ENCODE peak calls at places on chromosome X, in seven cellular contexts. Z, P, X, O, U, H and V are unnamed samples. For H3K79me2, the result is how much of the 10 kb centered on the place peaks cover.

GRCh38 chrX:72360326-72360725 is 54.6 kb upstream of the CITED1 start:
- DNase-seq in Z (no peak), P (no peak), X (no peak), O (no peak), U (no peak), H (no peak), V (no peak)

GRCh38 chrX:12339921-12340320 is 201.6 kb downstream of the FRMPD4 start:
- DNase-seq in Z (no peak), P (no peak), X (no peak), O (no peak), U (no peak), H (no peak), V (no peak)

GRCh38 chrX:96430756-96431455 is 253.7 kb upstream of the DIAPH2 start:
- DNase-seq in Z (no peak), P (no peak), X (no peak), O (no peak), U (no peak), H (no peak), V (peak)

GRCh38 chrX:345020-345925 is 26.7 kb upstream of the GTPBP6 start:
- DNase-seq in Z (no peak), P (no peak), X (no peak), O (no peak), U (no peak), H (no peak), V (no peak)

GRCh38 chrX:51569561-51569960 is 49.2 kb downstream of the CENPVL3 start:
- DNase-seq in Z (no peak), P (peak), X (no peak), O (no peak), U (no peak), H (no peak), V (peak)

GRCh38 chrX:110070970-110071369 is 68.1 kb downstream of the TMEM164 start:
- DNase-seq in Z (no peak), P (no peak), X (no peak), O (no peak), U (no peak), H (no peak), V (no peak)

GRCh38 chrX:124993735-124994134 is 325.9 kb upstream of the TEX13C start:
- DNase-seq in Z (no peak), P (no peak), X (no peak), O (no peak), U (no peak), H (no peak), V (no peak)

GRCh38 chrX:87728459-87728858 is 210.9 kb downstream of the KLHL4 start:
- DNase-seq in Z (no peak), P (no peak), X (no peak), O (no peak), U (no peak), H (no peak), V (no peak)

GRCh38 chrX:88425739-88426138 is 321.3 kb upstream of the CPXCR1 start:
- DNase-seq in Z (peak), P (peak), X (no peak), O (no peak), U (no peak), H (no peak), V (no peak)

GRCh38 chrX:49172280-49172780 is 632 bp downstream of the PLP2 start:
- DNase-seq in Z (peak), P (peak), X (peak), O (no peak), U (peak), H (no peak), V (peak)

GRCh38 chrX:74249963-74250362 is 54.0 kb upstream of the ZCCHC13 start:
- DNase-seq in Z (peak), P (no peak), X (no peak), O (no peak), U (no peak), H (peak), V (no peak)

GRCh38 chrX:30643313-30643821 is 9.9 kb upstream of the GK start:
- DNase-seq in Z (no peak), P (no peak), X (peak), O (no peak), U (no peak), H (no peak), V (no peak)

GRCh38 chrX:129585691-129586090 is 45.6 kb downstream of the OCRL start:
- DNase-seq in Z (no peak), P (no peak), X (peak), O (no peak), U (no peak), H (no peak), V (no peak)

GRCh38 chrX:32153586-32153985 is 1057.8 kb downstream of the DMD start:
- DNase-seq in Z (no peak), P (no peak), X (no peak), O (no peak), U (no peak), H (no peak), V (no peak)

GRCh38 chrX:151722241-151722846 is 6.5 kb downstream of the FATE1 start:
- DNase-seq in Z (peak), P (no peak), X (peak), O (peak), U (peak), H (peak), V (no peak)

GRCh38 chrX:152637649-152638442 is at the start of gene GABRQ:
- DNase-seq in Z (peak), P (no peak), X (peak), O (peak), U (no peak), H (peak), V (peak)

GRCh38 chrX:63275127-63275526 is 76.0 kb downstream of the SPIN4 start:
- DNase-seq in Z (peak), P (peak), X (no peak), O (peak), U (peak), H (peak), V (peak)

GRCh38 chrX:141375011-141375730 is 132.9 kb upstream of the SPANXC start:
- DNase-seq in Z (no peak), P (no peak), X (peak), O (no peak), U (no peak), H (no peak), V (no peak)

GRCh38 chrX:154409222-154409871 is at the start of gene DNASE1L1:
- DNase-seq in Z (peak), P (peak), X (peak), O (no peak), U (no peak), H (peak), V (peak)

GRCh38 chrX:12986886-12987285 is 12.0 kb downstream of the TMSB4X start:
- DNase-seq in Z (no peak), P (peak), X (no peak), O (no peak), U (no peak), H (no peak), V (no peak)

GRCh38 chrX:98203800-98204199 is 1320.1 kb downstream of the RPA4 start:
- DNase-seq in Z (no peak), P (peak), X (peak), O (no peak), U (no peak), H (no peak), V (no peak)

GRCh38 chrX:105822138-105823091 is at the start of gene NRK:
- DNase-seq in Z (peak), P (no peak), X (peak), O (no peak), U (no peak), H (peak), V (peak)

GRCh38 chrX:12570859-12571501 is 220.2 kb upstream of the PRPS2 start:
- DNase-seq in Z (peak), P (no peak), X (no peak), O (no peak), U (no peak), H (no peak), V (no peak)

GRCh38 chrX:356385-357034 is 30.2 kb downstream of the PPP2R3B start:
- DNase-seq in Z (no peak), P (peak), X (no peak), O (no peak), U (no peak), H (no peak), V (peak)

GRCh38 chrX:45187731-45188130 is 12.9 kb downstream of the DIPK2B start:
- DNase-seq in Z (no peak), P (peak), X (peak), O (no peak), U (no peak), H (no peak), V (no peak)
- H2AFZ ChIP-seq in Z (no peak), P (peak), X (peak), O (no peak), U (no peak), H (no peak), V (peak)

GRCh38 chrX:53072418-53073114 is 9.6 kb upstream of the TSPYL2 start:
- DNase-seq in Z (no peak), P (no peak), X (no peak), O (no peak), U (peak), H (no peak), V (no peak)

GRCh38 chrX:53071064-53071463 is 11.1 kb upstream of the TSPYL2 start:
- DNase-seq in Z (no peak), P (no peak), X (no peak), O (no peak), U (no peak), H (no peak), V (no peak)

GRCh38 chrX:53074987-53075386 is 7.2 kb upstream of the TSPYL2 start:
- DNase-seq in Z (peak), P (no peak), X (no peak), O (no peak), U (no peak), H (peak), V (no peak)

GRCh38 chrX:53073115-53073581 is 9.0 kb upstream of the TSPYL2 start:
- DNase-seq in Z (peak), P (no peak), X (no peak), O (peak), U (peak), H (no peak), V (no peak)

GRCh38 chrX:53071604-53072417 is 10.4 kb upstream of the TSPYL2 start:
- DNase-seq in Z (peak), P (peak), X (peak), O (peak), U (peak), H (peak), V (no peak)
- H3K27ac ChIP-seq in Z (no peak), P (no peak), X (no peak), O (peak), U (peak), H (no peak), V (no peak)

GRCh38 chrX:20229155-20229554 is 37.6 kb downstream of the RPS6KA3 start:
- DNase-seq in Z (no peak), P (no peak), X (no peak), O (no peak), U (no peak), H (no peak), V (no peak)

GRCh38 chrX:20221902-20222301 is 44.8 kb downstream of the RPS6KA3 start:
- DNase-seq in Z (no peak), P (peak), X (peak), O (no peak), U (no peak), H (no peak), V (no peak)

GRCh38 chrX:20228245-20228644 is 38.5 kb downstream of the RPS6KA3 start:
- DNase-seq in Z (peak), P (no peak), X (no peak), O (no peak), U (no peak), H (no peak), V (no peak)

GRCh38 chrX:20225488-20225833 is 41.2 kb downstream of the RPS6KA3 start:
- DNase-seq in Z (no peak), P (no peak), X (no peak), O (no peak), U (no peak), H (no peak), V (no peak)

DNA sequence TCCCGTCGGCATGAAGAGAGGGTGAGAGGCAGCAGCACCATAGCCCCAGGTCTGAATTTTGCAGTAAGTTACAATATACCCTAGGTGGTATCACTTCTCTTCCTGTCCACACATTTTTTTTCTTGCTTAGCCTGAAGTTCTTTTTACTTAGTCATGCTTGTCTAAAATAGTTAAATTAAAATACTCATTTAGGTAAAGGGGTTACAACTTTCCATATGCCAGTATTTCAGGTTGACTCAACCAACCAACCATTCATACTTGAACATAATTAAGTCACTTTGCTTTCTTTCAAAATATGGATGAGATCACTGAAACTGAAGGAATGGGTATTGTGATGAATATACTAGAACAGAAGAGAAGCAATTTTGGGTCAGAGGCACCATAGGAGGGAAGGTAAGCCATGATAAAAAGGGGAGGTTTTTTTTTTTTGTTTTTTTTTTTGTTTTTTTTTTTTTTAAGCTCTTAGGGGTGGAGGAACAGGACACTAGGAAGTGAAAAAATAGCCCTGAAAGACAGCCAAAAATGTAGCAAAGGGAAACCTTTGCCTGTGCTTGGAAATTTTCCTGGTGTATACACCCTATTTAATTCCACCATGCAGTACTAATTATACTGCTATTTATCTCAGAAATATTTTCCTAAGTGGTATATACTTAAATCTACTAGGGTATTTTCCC is 41.8 kb downstream of the RPS6KA3 start:
- DNase-seq in Z (peak), P (peak), X (peak), O (no peak), U (peak), H (no peak), V (no peak)
- H3K79me2 ChIP-seq in Z (under half), P (under half), X (under half), O (under half), U (under half), H (under half), V (under half)

DNA sequence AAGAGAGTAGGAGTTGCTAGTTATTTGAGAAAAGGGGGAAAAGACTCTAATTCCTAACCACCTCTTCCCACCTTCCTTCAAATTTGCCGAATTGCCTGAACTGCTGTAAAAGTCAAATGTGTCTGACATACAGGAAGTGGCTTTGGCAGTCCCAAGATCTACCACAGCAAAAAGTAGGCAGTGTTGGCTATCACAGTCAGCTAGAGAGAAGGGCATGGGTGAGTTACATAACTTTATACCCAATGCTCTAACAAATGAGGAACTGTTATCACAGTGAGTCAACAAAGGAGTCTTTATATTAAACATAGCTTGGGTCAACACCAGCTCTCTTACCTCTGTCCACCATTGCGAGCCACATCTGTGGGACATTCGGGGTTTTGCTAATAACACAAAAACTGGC is 2.4 kb upstream of the MBNL3 start:
- DNase-seq in Z (peak), P (peak), X (no peak), O (no peak), U (peak), H (no peak), V (no peak)
- H2AFZ ChIP-seq in Z (no peak), P (peak), X (no peak), O (no peak), U (peak), H (no peak), V (no peak)

GRCh38 chrX:40074959-40075332 is 22.8 kb downstream of the BCOR start:
- DNase-seq in Z (no peak), P (no peak), X (no peak), O (no peak), U (no peak), H (no peak), V (no peak)

GRCh38 chrX:40078489-40079288 is 19.1 kb downstream of the BCOR start:
- DNase-seq in Z (no peak), P (no peak), X (no peak), O (no peak), U (no peak), H (no peak), V (peak)

GRCh38 chrX:40077906-40078305 is 19.9 kb downstream of the BCOR start:
- DNase-seq in Z (no peak), P (no peak), X (no peak), O (no peak), U (no peak), H (no peak), V (peak)

GRCh38 chrX:40076750-40077149 is 21.0 kb downstream of the BCOR start:
- DNase-seq in Z (no peak), P (no peak), X (no peak), O (no peak), U (no peak), H (no peak), V (peak)

DNA sequence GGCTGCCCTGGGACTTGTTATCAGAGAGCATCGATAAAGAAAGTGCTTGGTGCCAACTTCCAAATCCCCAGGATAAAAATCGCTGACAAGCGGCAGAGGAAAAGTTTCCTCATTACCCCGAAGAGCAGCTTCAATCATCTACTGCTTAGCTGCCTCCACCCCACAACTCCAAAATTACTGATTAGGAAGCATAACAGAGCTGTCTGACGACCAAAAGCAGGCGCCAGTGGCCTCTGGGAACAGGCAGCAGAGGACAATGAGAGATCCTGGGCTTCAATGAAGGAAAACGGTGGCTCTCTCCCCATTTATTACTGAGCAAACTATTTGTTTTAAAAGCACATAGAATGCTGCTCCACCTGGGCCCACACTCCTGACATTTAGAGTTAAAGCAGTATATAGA is 20.6 kb downstream of the BCOR start:
- DNase-seq in Z (no peak), P (no peak), X (no peak), O (no peak), U (no peak), H (no peak), V (no peak)
- H3K27ac ChIP-seq in Z (no peak), P (no peak), X (no peak), O (no peak), U (no peak), H (no peak), V (peak)

GRCh38 chrX:42123369-42123768 is 200.0 kb upstream of the CASK start:
- DNase-seq in Z (no peak), P (no peak), X (no peak), O (no peak), U (no peak), H (no peak), V (no peak)
- H3K79me2 ChIP-seq in Z (under half), P (under half), X (under half), O (under half), U (under half), H (under half), V (under half)

GRCh38 chrX:65581661-65582339 is 47.2 kb upstream of the LAS1L start:
- DNase-seq in Z (peak), P (peak), X (peak), O (peak), U (peak), H (peak), V (no peak)
- H2AFZ ChIP-seq in Z (peak), P (peak), X (no peak), O (peak), U (no peak), H (no peak), V (no peak)